ENCODE peak calls at places on chromosomes 2 and 18, in eight cellular contexts. One of them, this sample, is unnamed.

GRCh38 chr2:45210466-45211195 is 201.4 kb upstream of the SIX2 start:
- DNase-seq in hepatocyte: no peak
- DNase-seq in mesothelial cell of epicardium: no peak
- DNase-seq in heart left ventricle: no peak
- DNase-seq in AG10803: no peak
- DNase-seq in RWPE2: no peak
- DNase-seq in A549: peak
- DNase-seq in GM06990: no peak
- DNase-seq in this sample: no peak

GRCh38 chr2:183243760-183244159 is 119.5 kb downstream of the NUP35 start:
- DNase-seq in AG10803: no peak
- DNase-seq in heart left ventricle: no peak
- DNase-seq in mesothelial cell of epicardium: no peak
- DNase-seq in GM06990: no peak
- DNase-seq in hepatocyte: no peak
- DNase-seq in RWPE2: no peak
- DNase-seq in A549: no peak
- DNase-seq in this sample: no peak

GRCh38 chr2:236785611-236786057 is 216.0 kb downstream of the ACKR3 start:
- DNase-seq in hepatocyte: no peak
- DNase-seq in RWPE2: no peak
- DNase-seq in GM06990: no peak
- DNase-seq in A549: no peak
- DNase-seq in AG10803: no peak
- DNase-seq in mesothelial cell of epicardium: no peak
- DNase-seq in heart left ventricle: no peak
- DNase-seq in this sample: no peak

GRCh38 chr2:84424152-84424551 is 34.9 kb downstream of the SUCLG1 start:
- DNase-seq in mesothelial cell of epicardium: no peak
- DNase-seq in hepatocyte: no peak
- DNase-seq in AG10803: peak
- DNase-seq in A549: peak
- DNase-seq in RWPE2: no peak
- DNase-seq in heart left ventricle: no peak
- DNase-seq in GM06990: no peak
- DNase-seq in this sample: no peak

GRCh38 chr2:3585239-3586109 is 9.4 kb upstream of the COLEC11 start:
- DNase-seq in A549: peak
- DNase-seq in AG10803: peak
- DNase-seq in heart left ventricle: peak
- DNase-seq in GM06990: no peak
- DNase-seq in RWPE2: no peak
- DNase-seq in mesothelial cell of epicardium: no peak
- DNase-seq in hepatocyte: peak
- DNase-seq in this sample: no peak

GRCh38 chr2:216034065-216034464 is 20.7 kb upstream of the MREG start:
- DNase-seq in GM06990: peak
- DNase-seq in RWPE2: no peak
- DNase-seq in A549: peak
- DNase-seq in mesothelial cell of epicardium: peak
- DNase-seq in hepatocyte: peak
- DNase-seq in heart left ventricle: peak
- DNase-seq in AG10803: peak
- DNase-seq in this sample: peak

GRCh38 chr2:68357608-68358337 is 7.3 kb upstream of the PLEK start:
- DNase-seq in RWPE2: no peak
- DNase-seq in mesothelial cell of epicardium: no peak
- DNase-seq in hepatocyte: peak
- DNase-seq in GM06990: no peak
- DNase-seq in AG10803: peak
- DNase-seq in A549: peak
- DNase-seq in heart left ventricle: peak
- DNase-seq in this sample: no peak

GRCh38 chr2:88739985-88740600 is 48.6 kb downstream of the RPIA start:
- DNase-seq in AG10803: peak
- DNase-seq in hepatocyte: peak
- DNase-seq in A549: peak
- DNase-seq in GM06990: peak
- DNase-seq in heart left ventricle: peak
- DNase-seq in mesothelial cell of epicardium: peak
- DNase-seq in RWPE2: no peak
- DNase-seq in this sample: peak

GRCh38 chr2:127277028-127277427 is 16.9 kb downstream of the ERCC3 start:
- DNase-seq in AG10803: no peak
- DNase-seq in GM06990: no peak
- DNase-seq in mesothelial cell of epicardium: no peak
- DNase-seq in A549: no peak
- DNase-seq in heart left ventricle: no peak
- DNase-seq in RWPE2: no peak
- DNase-seq in hepatocyte: no peak
- DNase-seq in this sample: no peak

GRCh38 chr18:69636529-69637301 is 236.0 kb downstream of the DOK6 start:
- DNase-seq in A549: no peak
- DNase-seq in GM06990: no peak
- DNase-seq in mesothelial cell of epicardium: no peak
- DNase-seq in heart left ventricle: no peak
- DNase-seq in RWPE2: no peak
- DNase-seq in AG10803: no peak
- DNase-seq in hepatocyte: no peak
- DNase-seq in this sample: no peak
- TF ChIP-seq CTCF in A549: no peak
- TF ChIP-seq CTCF in GM06990: peak
- TF ChIP-seq CTCF in mesothelial cell of epicardium: no peak
- TF ChIP-seq CTCF in heart left ventricle: peak
- TF ChIP-seq CTCF in RWPE2: no peak
- TF ChIP-seq CTCF in AG10803: peak
- TF ChIP-seq CTCF in hepatocyte: no peak
- TF ChIP-seq CTCF in this sample: peak

GRCh38 chr2:60836491-60836890 is 44.9 kb upstream of the REL start:
- DNase-seq in hepatocyte: no peak
- DNase-seq in heart left ventricle: no peak
- DNase-seq in RWPE2: no peak
- DNase-seq in mesothelial cell of epicardium: no peak
- DNase-seq in GM06990: no peak
- DNase-seq in AG10803: no peak
- DNase-seq in A549: no peak
- DNase-seq in this sample: no peak
- TF ChIP-seq CTCF in hepatocyte: no peak
- TF ChIP-seq CTCF in heart left ventricle: no peak
- TF ChIP-seq CTCF in RWPE2: no peak
- TF ChIP-seq CTCF in mesothelial cell of epicardium: no peak
- TF ChIP-seq CTCF in GM06990: no peak
- TF ChIP-seq CTCF in AG10803: no peak
- TF ChIP-seq CTCF in A549: no peak
- TF ChIP-seq CTCF in this sample: no peak

GRCh38 chr2:112926707-112927106 is 15.7 kb downstream of the IL37 start:
- DNase-seq in A549: no peak
- DNase-seq in heart left ventricle: no peak
- DNase-seq in hepatocyte: no peak
- DNase-seq in GM06990: no peak
- DNase-seq in mesothelial cell of epicardium: no peak
- DNase-seq in RWPE2: no peak
- DNase-seq in AG10803: no peak
- DNase-seq in this sample: no peak
- TF ChIP-seq CTCF in A549: no peak
- TF ChIP-seq CTCF in heart left ventricle: no peak
- TF ChIP-seq CTCF in hepatocyte: no peak
- TF ChIP-seq CTCF in GM06990: no peak
- TF ChIP-seq CTCF in mesothelial cell of epicardium: no peak
- TF ChIP-seq CTCF in RWPE2: no peak
- TF ChIP-seq CTCF in AG10803: no peak
- TF ChIP-seq CTCF in this sample: no peak

DNA sequence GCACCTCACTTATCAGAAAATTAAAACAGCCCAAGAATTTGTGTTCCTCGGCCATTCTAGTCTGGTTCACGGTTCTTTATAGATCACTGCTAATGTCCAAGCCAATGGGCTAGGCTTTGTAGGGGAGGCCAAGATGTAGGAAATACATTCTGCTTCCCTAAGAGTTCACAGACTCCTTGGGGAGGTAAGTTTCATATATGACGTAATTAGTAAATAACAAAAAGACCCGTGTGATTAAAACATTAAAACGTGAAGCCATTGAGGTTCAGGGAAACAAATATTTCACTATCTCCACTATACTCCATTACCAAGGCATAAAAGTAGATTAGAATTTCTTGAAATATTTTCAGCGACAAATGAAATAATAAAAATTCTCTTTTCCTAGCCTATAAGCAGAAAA is 272.5 kb upstream of the KLHL29 start:
- DNase-seq in GM06990: no peak
- DNase-seq in AG10803: no peak
- DNase-seq in A549: no peak
- DNase-seq in hepatocyte: no peak
- DNase-seq in mesothelial cell of epicardium: no peak
- DNase-seq in RWPE2: no peak
- DNase-seq in heart left ventricle: no peak
- DNase-seq in this sample: no peak
- TF ChIP-seq CTCF in GM06990: no peak
- TF ChIP-seq CTCF in AG10803: no peak
- TF ChIP-seq CTCF in A549: no peak
- TF ChIP-seq CTCF in hepatocyte: no peak
- TF ChIP-seq CTCF in mesothelial cell of epicardium: no peak
- TF ChIP-seq CTCF in RWPE2: no peak
- TF ChIP-seq CTCF in heart left ventricle: no peak
- TF ChIP-seq CTCF in this sample: no peak

GRCh38 chr2:118091140-118091478 is 2.8 kb downstream of the INSIG2 start:
- DNase-seq in AG10803: no peak
- DNase-seq in hepatocyte: no peak
- DNase-seq in heart left ventricle: no peak
- DNase-seq in mesothelial cell of epicardium: no peak
- DNase-seq in GM06990: no peak
- DNase-seq in RWPE2: no peak
- DNase-seq in A549: no peak
- DNase-seq in this sample: no peak

GRCh38 chr2:118090387-118091139 is 2.3 kb downstream of the INSIG2 start:
- DNase-seq in heart left ventricle: no peak
- DNase-seq in GM06990: no peak
- DNase-seq in hepatocyte: no peak
- DNase-seq in mesothelial cell of epicardium: no peak
- DNase-seq in A549: no peak
- DNase-seq in RWPE2: no peak
- DNase-seq in AG10803: no peak
- DNase-seq in this sample: no peak

GRCh38 chr2:118089015-118089800 is 937 bp downstream of the INSIG2 start:
- DNase-seq in heart left ventricle: peak
- DNase-seq in GM06990: no peak
- DNase-seq in mesothelial cell of epicardium: no peak
- DNase-seq in AG10803: peak
- DNase-seq in RWPE2: no peak
- DNase-seq in hepatocyte: peak
- DNase-seq in A549: peak
- DNase-seq in this sample: no peak

GRCh38 chr2:118086024-118086633 is 2.1 kb upstream of the INSIG2 start:
- DNase-seq in GM06990: no peak
- DNase-seq in A549: no peak
- DNase-seq in hepatocyte: no peak
- DNase-seq in mesothelial cell of epicardium: no peak
- DNase-seq in RWPE2: no peak
- DNase-seq in heart left ventricle: no peak
- DNase-seq in AG10803: no peak
- DNase-seq in this sample: no peak

GRCh38 chr2:118088051-118089014 is at the start of gene INSIG2:
- DNase-seq in RWPE2: peak
- DNase-seq in hepatocyte: peak
- DNase-seq in GM06990: peak
- DNase-seq in A549: peak
- DNase-seq in mesothelial cell of epicardium: peak
- DNase-seq in AG10803: peak
- DNase-seq in heart left ventricle: peak
- DNase-seq in this sample: peak
- TF ChIP-seq CTCF in RWPE2: no peak
- TF ChIP-seq CTCF in hepatocyte: no peak
- TF ChIP-seq CTCF in GM06990: no peak
- TF ChIP-seq CTCF in A549: no peak
- TF ChIP-seq CTCF in mesothelial cell of epicardium: no peak
- TF ChIP-seq CTCF in AG10803: peak
- TF ChIP-seq CTCF in heart left ventricle: no peak
- TF ChIP-seq CTCF in this sample: peak

GRCh38 chr2:43067254-43068052 is 159.0 kb downstream of the ZFP36L2 start:
- DNase-seq in heart left ventricle: no peak
- DNase-seq in AG10803: no peak
- DNase-seq in RWPE2: no peak
- DNase-seq in hepatocyte: no peak
- DNase-seq in mesothelial cell of epicardium: no peak
- DNase-seq in A549: no peak
- DNase-seq in GM06990: no peak
- DNase-seq in this sample: no peak

GRCh38 chr2:43070039-43070438 is 156.4 kb downstream of the ZFP36L2 start:
- DNase-seq in GM06990: no peak
- DNase-seq in A549: no peak
- DNase-seq in hepatocyte: no peak
- DNase-seq in heart left ventricle: peak
- DNase-seq in mesothelial cell of epicardium: no peak
- DNase-seq in AG10803: no peak
- DNase-seq in RWPE2: no peak
- DNase-seq in this sample: no peak

GRCh38 chr2:43068053-43068471 is 158.3 kb downstream of the ZFP36L2 start:
- DNase-seq in RWPE2: no peak
- DNase-seq in hepatocyte: no peak
- DNase-seq in GM06990: no peak
- DNase-seq in AG10803: no peak
- DNase-seq in mesothelial cell of epicardium: no peak
- DNase-seq in A549: no peak
- DNase-seq in heart left ventricle: no peak
- DNase-seq in this sample: no peak

GRCh38 chr2:43070676-43071491 is 155.5 kb downstream of the ZFP36L2 start:
- DNase-seq in AG10803: no peak
- DNase-seq in mesothelial cell of epicardium: no peak
- DNase-seq in GM06990: no peak
- DNase-seq in hepatocyte: no peak
- DNase-seq in heart left ventricle: peak
- DNase-seq in A549: no peak
- DNase-seq in RWPE2: no peak
- DNase-seq in this sample: no peak

GRCh38 chr2:43068730-43069517 is 157.5 kb downstream of the ZFP36L2 start:
- DNase-seq in GM06990: no peak
- DNase-seq in heart left ventricle: no peak
- DNase-seq in AG10803: no peak
- DNase-seq in mesothelial cell of epicardium: no peak
- DNase-seq in RWPE2: no peak
- DNase-seq in hepatocyte: no peak
- DNase-seq in A549: no peak
- DNase-seq in this sample: no peak
- TF ChIP-seq CTCF in GM06990: no peak
- TF ChIP-seq CTCF in heart left ventricle: no peak
- TF ChIP-seq CTCF in AG10803: no peak
- TF ChIP-seq CTCF in mesothelial cell of epicardium: no peak
- TF ChIP-seq CTCF in RWPE2: no peak
- TF ChIP-seq CTCF in hepatocyte: no peak
- TF ChIP-seq CTCF in A549: no peak
- TF ChIP-seq CTCF in this sample: no peak

GRCh38 chr2:69716555-69717120 is 25.3 kb upstream of the ANXA4 start:
- DNase-seq in GM06990: no peak
- DNase-seq in A549: peak
- DNase-seq in heart left ventricle: no peak
- DNase-seq in mesothelial cell of epicardium: no peak
- DNase-seq in RWPE2: no peak
- DNase-seq in AG10803: peak
- DNase-seq in hepatocyte: no peak
- DNase-seq in this sample: no peak
- TF ChIP-seq CTCF in GM06990: no peak
- TF ChIP-seq CTCF in A549: peak
- TF ChIP-seq CTCF in heart left ventricle: no peak
- TF ChIP-seq CTCF in mesothelial cell of epicardium: no peak
- TF ChIP-seq CTCF in RWPE2: no peak
- TF ChIP-seq CTCF in AG10803: peak
- TF ChIP-seq CTCF in hepatocyte: no peak
- TF ChIP-seq CTCF in this sample: no peak

This sample was measured in GM12864.